ENCODE peak calls at places on chromosomes 2 and 18, in six cellular contexts. One of them, this sample, is unnamed.
A peak's percentile ranks its signal among the peaks of the same experiment; 100 is the strongest.

GRCh38 chr2:235605999-235606715 is 112.3 kb downstream of the AGAP1 start:
- DNase-seq in heart left ventricle: no peak
- DNase-seq in tibial nerve: no peak
- DNase-seq in A549: no peak
- DNase-seq in esophagus squamous epithelium: no peak
- DNase-seq in sigmoid colon: no peak
- DNase-seq in this sample: no peak

GRCh38 chr2:59301466-59302402 is 1060.6 kb upstream of the FANCL start:
- DNase-seq in heart left ventricle: no peak
- DNase-seq in tibial nerve: no peak
- DNase-seq in A549: peak; percentile 7
- DNase-seq in esophagus squamous epithelium: no peak
- DNase-seq in sigmoid colon: peak; percentile 68
- DNase-seq in this sample: peak; percentile 29

GRCh38 chr2:206389164-206389563 is 54.2 kb upstream of the ADAM23 start:
- DNase-seq in heart left ventricle: no peak
- DNase-seq in tibial nerve: no peak
- DNase-seq in A549: no peak
- DNase-seq in esophagus squamous epithelium: no peak
- DNase-seq in sigmoid colon: no peak
- DNase-seq in this sample: no peak

GRCh38 chr2:100019499-100019898 is 122.9 kb downstream of the AFF3 start:
- DNase-seq in heart left ventricle: no peak
- DNase-seq in tibial nerve: no peak
- DNase-seq in A549: no peak
- DNase-seq in esophagus squamous epithelium: no peak
- DNase-seq in sigmoid colon: no peak
- DNase-seq in this sample: no peak

GRCh38 chr2:172096661-172097547 is 5.8 kb downstream of the DLX2 start:
- DNase-seq in heart left ventricle: no peak
- DNase-seq in tibial nerve: no peak
- DNase-seq in A549: no peak
- DNase-seq in esophagus squamous epithelium: no peak
- DNase-seq in sigmoid colon: peak; percentile 62
- DNase-seq in this sample: no peak

GRCh38 chr18:77208969-77209368 is 40.7 kb upstream of the GALR1 start:
- DNase-seq in heart left ventricle: no peak
- DNase-seq in tibial nerve: no peak
- DNase-seq in A549: no peak
- DNase-seq in esophagus squamous epithelium: no peak
- DNase-seq in sigmoid colon: peak; percentile 76
- DNase-seq in this sample: no peak

GRCh38 chr18:54130177-54130576 is 94.3 kb downstream of the MBD2 start:
- DNase-seq in heart left ventricle: no peak
- DNase-seq in tibial nerve: no peak
- DNase-seq in A549: no peak
- DNase-seq in esophagus squamous epithelium: no peak
- DNase-seq in sigmoid colon: no peak
- DNase-seq in this sample: no peak

GRCh38 chr2:171798156-171798815 is 95.8 kb downstream of the SLC25A12 start:
- DNase-seq in heart left ventricle: no peak
- DNase-seq in tibial nerve: no peak
- DNase-seq in A549: no peak
- DNase-seq in esophagus squamous epithelium: no peak
- DNase-seq in sigmoid colon: no peak
- DNase-seq in this sample: no peak

GRCh38 chr2:21773168-21773567 is 649.4 kb downstream of the TDRD15 start:
- DNase-seq in heart left ventricle: no peak
- DNase-seq in tibial nerve: no peak
- DNase-seq in A549: no peak
- DNase-seq in esophagus squamous epithelium: no peak
- DNase-seq in sigmoid colon: no peak
- DNase-seq in this sample: no peak

GRCh38 chr2:226431301-226431955 is 368.2 kb downstream of the IRS1 start:
- DNase-seq in heart left ventricle: no peak
- DNase-seq in tibial nerve: no peak
- DNase-seq in A549: no peak
- DNase-seq in esophagus squamous epithelium: no peak
- DNase-seq in sigmoid colon: no peak
- DNase-seq in this sample: no peak

GRCh38 chr2:137881711-137882110 is 82.6 kb upstream of the HNMT start:
- DNase-seq in heart left ventricle: no peak
- DNase-seq in tibial nerve: no peak
- DNase-seq in A549: no peak
- DNase-seq in esophagus squamous epithelium: no peak
- DNase-seq in sigmoid colon: no peak
- DNase-seq in this sample: no peak

GRCh38 chr18:45837283-45838070 is 12.0 kb downstream of the SIGLEC15 start:
- DNase-seq in heart left ventricle: peak; percentile 83
- DNase-seq in tibial nerve: no peak
- DNase-seq in A549: no peak
- DNase-seq in esophagus squamous epithelium: no peak
- DNase-seq in sigmoid colon: no peak
- DNase-seq in this sample: no peak

DNA sequence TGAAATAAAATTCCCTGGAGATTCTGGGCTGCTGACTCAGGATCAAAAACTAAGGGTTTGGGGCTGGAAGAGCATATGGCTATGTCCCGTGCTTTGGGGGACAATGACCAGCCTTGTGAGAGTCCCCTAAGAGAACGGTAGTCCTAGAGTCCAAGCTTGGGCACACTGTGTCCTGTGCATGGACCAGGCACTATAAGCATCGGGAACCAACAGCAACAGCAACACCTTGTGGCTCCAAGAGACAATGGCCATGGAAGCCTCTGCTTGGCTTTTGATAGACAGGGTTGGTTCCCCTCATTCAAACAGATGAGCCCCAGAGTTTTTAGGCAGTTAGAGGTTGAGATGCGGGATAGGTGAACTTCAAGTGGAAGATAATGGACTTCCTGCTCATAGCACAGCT is 294.4 kb upstream of the CHAC2 start:
- DNase-seq in heart left ventricle: no peak
- DNase-seq in tibial nerve: no peak
- DNase-seq in A549: no peak
- DNase-seq in esophagus squamous epithelium: no peak
- DNase-seq in sigmoid colon: no peak
- DNase-seq in this sample: no peak
- TF ChIP-seq CTCF in heart left ventricle: peak; percentile 29
- TF ChIP-seq CTCF in tibial nerve: no peak
- TF ChIP-seq CTCF in A549: no peak
- TF ChIP-seq CTCF in esophagus squamous epithelium: no peak
- TF ChIP-seq CTCF in sigmoid colon: no peak
- TF ChIP-seq CTCF in this sample: no peak

DNA sequence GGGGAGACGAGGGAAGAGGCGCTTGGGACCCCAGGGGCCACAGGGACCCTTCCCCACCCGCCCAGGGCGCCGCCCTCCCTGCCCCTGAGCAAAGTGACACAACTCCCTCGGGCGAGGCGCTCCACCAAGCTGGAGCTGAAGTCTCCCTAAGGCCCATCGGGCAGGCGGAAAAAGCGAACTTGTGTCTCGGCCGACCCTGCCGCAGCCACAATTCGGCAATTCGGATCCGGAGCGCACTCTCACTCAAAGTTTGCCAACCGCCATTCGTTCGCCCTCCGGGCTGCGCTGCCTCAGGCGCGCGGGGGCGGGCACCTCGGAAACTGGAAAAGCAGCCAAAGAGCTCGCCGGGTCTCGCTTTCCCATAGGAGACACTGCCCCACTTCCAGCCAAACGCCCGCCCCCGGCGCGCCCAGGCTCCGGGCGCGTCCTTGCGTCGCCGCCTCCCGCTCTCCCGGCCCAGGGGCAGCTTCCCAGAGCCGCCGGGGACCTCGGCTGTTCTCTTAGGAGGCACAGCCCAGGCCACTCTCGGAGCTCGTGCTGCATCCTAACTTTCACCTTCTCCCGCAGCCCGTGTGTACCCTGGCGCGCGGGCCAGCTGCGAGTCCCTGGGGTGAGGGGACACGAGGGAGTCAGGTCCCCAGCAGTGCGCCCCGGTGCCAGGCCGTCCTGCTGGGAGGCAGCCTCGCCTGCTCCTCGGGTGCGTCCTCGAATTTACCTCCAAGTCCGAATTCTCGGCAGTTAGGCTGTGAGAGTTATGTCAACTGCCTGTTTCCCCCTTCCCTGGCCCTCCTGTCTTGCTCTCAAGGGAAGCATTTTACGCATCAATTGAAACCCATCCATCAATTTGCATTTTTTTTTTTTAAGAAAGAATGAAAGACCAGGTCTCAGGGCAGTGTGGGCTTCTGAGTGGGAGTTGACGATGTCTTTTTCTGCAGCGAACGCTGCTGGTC is 1.4 kb upstream of the KCTD1 start:
- DNase-seq in heart left ventricle: peak; percentile 78
- DNase-seq in tibial nerve: peak; percentile 51
- DNase-seq in A549: peak; percentile 33
- DNase-seq in esophagus squamous epithelium: no peak
- DNase-seq in sigmoid colon: peak; percentile 80
- DNase-seq in this sample: peak; percentile 26
- TF ChIP-seq POLR2A in heart left ventricle: no peak
- TF ChIP-seq POLR2A in tibial nerve: peak; percentile 28
- TF ChIP-seq POLR2A in A549: peak; percentile 26
- TF ChIP-seq POLR2A in esophagus squamous epithelium: peak; percentile 14
- TF ChIP-seq POLR2A in sigmoid colon: no peak
- TF ChIP-seq POLR2A in this sample: peak; percentile 17

GRCh38 chr2:38740851-38741541 is 10.2 kb downstream of the SRSF7 start:
- DNase-seq in heart left ventricle: no peak
- DNase-seq in tibial nerve: no peak
- DNase-seq in A549: peak; percentile 73
- DNase-seq in esophagus squamous epithelium: no peak
- DNase-seq in sigmoid colon: no peak
- DNase-seq in this sample: no peak
- H3K27ac ChIP-seq in heart left ventricle: peak overlapping the region; percentile 9
- H3K27ac ChIP-seq in tibial nerve: peak overlapping the region; percentile 14
- H3K27ac ChIP-seq in A549: no peak overlapping the region
- H3K27ac ChIP-seq in esophagus squamous epithelium: no peak overlapping the region
- H3K27ac ChIP-seq in sigmoid colon: peak overlapping the region; percentile 85
- H3K27ac ChIP-seq in this sample: peak overlapping the region; percentile 70

DNA sequence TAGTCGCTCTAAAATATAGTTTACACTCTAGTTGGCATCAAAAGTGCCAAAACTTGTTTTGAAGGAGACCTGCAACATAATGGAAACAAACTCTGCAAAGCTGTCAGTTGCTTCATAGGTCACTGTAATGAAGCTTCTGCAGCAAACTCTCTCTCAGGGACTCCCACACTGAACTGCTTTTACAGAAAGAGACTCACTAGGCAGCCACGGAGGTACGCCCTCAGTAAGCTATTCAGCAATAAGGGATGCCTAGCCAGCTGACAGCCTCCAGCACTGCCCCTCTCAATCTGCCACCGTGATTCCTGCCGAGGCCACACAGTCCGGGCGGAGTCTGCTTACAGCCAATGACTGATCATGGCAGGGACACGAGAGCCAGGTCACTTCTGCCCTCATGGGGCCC is 51.1 kb downstream of the COLEC12 start:
- DNase-seq in heart left ventricle: no peak
- DNase-seq in tibial nerve: no peak
- DNase-seq in A549: no peak
- DNase-seq in esophagus squamous epithelium: no peak
- DNase-seq in sigmoid colon: no peak
- DNase-seq in this sample: peak; percentile 43
- TF ChIP-seq CTCF in heart left ventricle: no peak
- TF ChIP-seq CTCF in tibial nerve: no peak
- TF ChIP-seq CTCF in A549: no peak
- TF ChIP-seq CTCF in esophagus squamous epithelium: no peak
- TF ChIP-seq CTCF in sigmoid colon: no peak
- TF ChIP-seq CTCF in this sample: no peak

GRCh38 chr18:23586249-23587196 is at the start of gene NPC1:
- DNase-seq in heart left ventricle: peak; percentile 98
- DNase-seq in tibial nerve: peak; percentile 85
- DNase-seq in A549: peak; percentile 74
- DNase-seq in esophagus squamous epithelium: peak; percentile 67
- DNase-seq in sigmoid colon: peak; percentile 97
- DNase-seq in this sample: peak; percentile 91
- TF ChIP-seq POLR2A in heart left ventricle: peak; percentile 4
- TF ChIP-seq POLR2A in tibial nerve: peak; percentile 68
- TF ChIP-seq POLR2A in A549: peak; percentile 57
- TF ChIP-seq POLR2A in esophagus squamous epithelium: peak; percentile 97
- TF ChIP-seq POLR2A in sigmoid colon: peak; percentile 85
- TF ChIP-seq POLR2A in this sample: peak; percentile 69

GRCh38 chr2:43515807-43516497 is 79.9 kb downstream of the THADA start:
- DNase-seq in heart left ventricle: no peak
- DNase-seq in tibial nerve: no peak
- DNase-seq in A549: no peak
- DNase-seq in esophagus squamous epithelium: no peak
- DNase-seq in sigmoid colon: no peak
- DNase-seq in this sample: no peak

GRCh38 chr2:43520919-43521318 is 74.9 kb downstream of the THADA start:
- DNase-seq in heart left ventricle: no peak
- DNase-seq in tibial nerve: no peak
- DNase-seq in A549: no peak
- DNase-seq in esophagus squamous epithelium: no peak
- DNase-seq in sigmoid colon: no peak
- DNase-seq in this sample: no peak

GRCh38 chr2:43518718-43519117 is 77.1 kb downstream of the THADA start:
- DNase-seq in heart left ventricle: no peak
- DNase-seq in tibial nerve: no peak
- DNase-seq in A549: no peak
- DNase-seq in esophagus squamous epithelium: no peak
- DNase-seq in sigmoid colon: no peak
- DNase-seq in this sample: no peak

GRCh38 chr2:43519711-43520221 is 76.1 kb downstream of the THADA start:
- DNase-seq in heart left ventricle: no peak
- DNase-seq in tibial nerve: no peak
- DNase-seq in A549: no peak
- DNase-seq in esophagus squamous epithelium: no peak
- DNase-seq in sigmoid colon: no peak
- DNase-seq in this sample: no peak

GRCh38 chr2:43518182-43518581 is 77.7 kb downstream of the THADA start:
- DNase-seq in heart left ventricle: no peak
- DNase-seq in tibial nerve: no peak
- DNase-seq in A549: no peak
- DNase-seq in esophagus squamous epithelium: no peak
- DNase-seq in sigmoid colon: no peak
- DNase-seq in this sample: no peak
- H3K27ac ChIP-seq in heart left ventricle: peak overlapping the region; percentile 81
- H3K27ac ChIP-seq in tibial nerve: peak overlapping the region; percentile 59
- H3K27ac ChIP-seq in A549: no peak overlapping the region
- H3K27ac ChIP-seq in esophagus squamous epithelium: peak overlapping the region; percentile 75
- H3K27ac ChIP-seq in sigmoid colon: peak overlapping the region; percentile 82
- H3K27ac ChIP-seq in this sample: peak overlapping the region; percentile 84

DNA sequence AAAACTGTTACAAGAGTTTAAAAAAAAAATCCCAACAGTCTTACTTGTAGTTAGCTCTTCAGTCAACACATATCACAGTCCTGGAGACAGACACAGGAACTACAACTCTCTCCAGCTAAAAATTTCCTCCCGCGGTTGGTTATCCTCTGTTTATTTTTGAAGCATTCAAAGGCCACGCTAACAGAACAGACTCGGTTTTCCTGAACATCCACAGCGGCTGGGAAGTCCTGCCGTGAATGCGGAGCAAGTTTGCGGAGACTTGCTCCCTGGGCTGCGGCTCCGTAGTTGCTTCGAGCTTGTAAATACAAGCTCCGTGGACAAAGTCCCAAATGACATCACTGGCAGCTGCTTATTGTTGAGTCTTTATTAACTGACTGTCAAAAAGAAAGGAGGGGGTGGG is at the start of gene NCKAP5:
- DNase-seq in heart left ventricle: no peak
- DNase-seq in tibial nerve: no peak
- DNase-seq in A549: peak; percentile 38
- DNase-seq in esophagus squamous epithelium: no peak
- DNase-seq in sigmoid colon: no peak
- DNase-seq in this sample: no peak
- TF ChIP-seq CTCF in heart left ventricle: no peak
- TF ChIP-seq CTCF in tibial nerve: peak; percentile 17
- TF ChIP-seq CTCF in A549: no peak
- TF ChIP-seq CTCF in esophagus squamous epithelium: no peak
- TF ChIP-seq CTCF in sigmoid colon: no peak
- TF ChIP-seq CTCF in this sample: no peak

This sample was measured in uterus.